ENCODE peak calls at places on chromosomes 16 and 17, in eight cellular contexts. One of them, this sample, is unnamed.
A peak's percentile ranks its signal among the peaks of the same experiment; 100 is the strongest.

GRCh38 chr17:1398900-1399299 is 1.1 kb downstream of the YWHAE start:
- DNase-seq in transverse colon: peak; percentile 16
- DNase-seq in prostate gland: peak; percentile 20
- DNase-seq in sigmoid colon: no peak
- DNase-seq in K562: peak; percentile 45
- DNase-seq in suprapubic skin: no peak
- DNase-seq in stomach: no peak
- DNase-seq in vagina: no peak
- DNase-seq in this sample: no peak

GRCh38 chr17:9290226-9290613 is 268.9 kb downstream of the NTN1 start:
- DNase-seq in transverse colon: no peak
- DNase-seq in prostate gland: no peak
- DNase-seq in sigmoid colon: no peak
- DNase-seq in K562: no peak
- DNase-seq in suprapubic skin: no peak
- DNase-seq in stomach: no peak
- DNase-seq in vagina: no peak
- DNase-seq in this sample: no peak

GRCh38 chr17:49995055-49995738 is at the start of gene DLX3:
- DNase-seq in transverse colon: peak; percentile 60
- DNase-seq in prostate gland: peak; percentile 88
- DNase-seq in sigmoid colon: peak; percentile 86
- DNase-seq in K562: no peak
- DNase-seq in suprapubic skin: no peak
- DNase-seq in stomach: peak; percentile 81
- DNase-seq in vagina: no peak
- DNase-seq in this sample: no peak

GRCh38 chr16:65178151-65178550 is 56.3 kb upstream of the CDH11 start:
- DNase-seq in transverse colon: no peak
- DNase-seq in prostate gland: no peak
- DNase-seq in sigmoid colon: no peak
- DNase-seq in K562: no peak
- DNase-seq in suprapubic skin: no peak
- DNase-seq in stomach: no peak
- DNase-seq in vagina: no peak
- DNase-seq in this sample: no peak

GRCh38 chr17:78879679-78880186 is 23.3 kb downstream of the CEP295NL start:
- DNase-seq in transverse colon: peak; percentile 46
- DNase-seq in prostate gland: no peak
- DNase-seq in sigmoid colon: peak; percentile 94
- DNase-seq in K562: peak; percentile 20
- DNase-seq in suprapubic skin: peak; percentile 90
- DNase-seq in stomach: no peak
- DNase-seq in vagina: no peak
- DNase-seq in this sample: peak; percentile 87

GRCh38 chr16:29806641-29807425 is 504 bp downstream of the MAZ start:
- DNase-seq in transverse colon: peak; percentile 64
- DNase-seq in prostate gland: peak; percentile 29
- DNase-seq in sigmoid colon: peak; percentile 84
- DNase-seq in K562: peak; percentile 90
- DNase-seq in suprapubic skin: peak; percentile 83
- DNase-seq in stomach: peak; percentile 44
- DNase-seq in vagina: no peak
- DNase-seq in this sample: peak; percentile 93

GRCh38 chr16:89005201-89006035 is 28.4 kb upstream of the CBFA2T3 start:
- DNase-seq in transverse colon: no peak
- DNase-seq in prostate gland: no peak
- DNase-seq in sigmoid colon: no peak
- DNase-seq in K562: no peak
- DNase-seq in suprapubic skin: no peak
- DNase-seq in stomach: no peak
- DNase-seq in vagina: no peak
- DNase-seq in this sample: peak; percentile 65

GRCh38 chr17:55845385-55845784 is 94.5 kb downstream of the PCTP start:
- DNase-seq in transverse colon: peak; percentile 33
- DNase-seq in prostate gland: peak; percentile 20
- DNase-seq in sigmoid colon: peak; percentile 82
- DNase-seq in K562: no peak
- DNase-seq in suprapubic skin: peak; percentile 70
- DNase-seq in stomach: peak; percentile 39
- DNase-seq in vagina: no peak
- DNase-seq in this sample: peak; percentile 74

GRCh38 chr17:4540224-4541040 is 14.8 kb downstream of the MYBBP1A start:
- DNase-seq in transverse colon: no peak
- DNase-seq in prostate gland: no peak
- DNase-seq in sigmoid colon: peak; percentile 66
- DNase-seq in K562: no peak
- DNase-seq in suprapubic skin: no peak
- DNase-seq in stomach: peak; percentile 56
- DNase-seq in vagina: no peak
- DNase-seq in this sample: peak; percentile 75

GRCh38 chr17:4465786-4466185 is 32.0 kb downstream of the SPNS3 start:
- DNase-seq in transverse colon: no peak
- DNase-seq in prostate gland: no peak
- DNase-seq in sigmoid colon: no peak
- DNase-seq in K562: no peak
- DNase-seq in suprapubic skin: no peak
- DNase-seq in stomach: no peak
- DNase-seq in vagina: no peak
- DNase-seq in this sample: no peak

GRCh38 chr16:57966133-57966805 is 4.7 kb downstream of the CNGB1 start:
- DNase-seq in transverse colon: no peak
- DNase-seq in prostate gland: no peak
- DNase-seq in sigmoid colon: no peak
- DNase-seq in K562: no peak
- DNase-seq in suprapubic skin: no peak
- DNase-seq in stomach: no peak
- DNase-seq in vagina: no peak
- DNase-seq in this sample: no peak

GRCh38 chr16:75251280-75252048 is at the start of gene BCAR1:
- DNase-seq in transverse colon: peak; percentile 88
- DNase-seq in prostate gland: peak; percentile 88
- DNase-seq in sigmoid colon: peak; percentile 94
- DNase-seq in K562: peak; percentile 92
- DNase-seq in suprapubic skin: no peak
- DNase-seq in stomach: peak; percentile 93
- DNase-seq in vagina: no peak
- DNase-seq in this sample: peak; percentile 85

GRCh38 chr17:45382226-45382625 is 50.4 kb downstream of the ARHGAP27 start:
- DNase-seq in transverse colon: no peak
- DNase-seq in prostate gland: no peak
- DNase-seq in sigmoid colon: no peak
- DNase-seq in K562: no peak
- DNase-seq in suprapubic skin: no peak
- DNase-seq in stomach: no peak
- DNase-seq in vagina: no peak
- DNase-seq in this sample: no peak

GRCh38 chr17:63511331-63511730 is 11.8 kb upstream of the KCNH6 start:
- DNase-seq in transverse colon: no peak
- DNase-seq in prostate gland: no peak
- DNase-seq in sigmoid colon: no peak
- DNase-seq in K562: no peak
- DNase-seq in suprapubic skin: no peak
- DNase-seq in stomach: no peak
- DNase-seq in vagina: no peak
- DNase-seq in this sample: no peak

DNA sequence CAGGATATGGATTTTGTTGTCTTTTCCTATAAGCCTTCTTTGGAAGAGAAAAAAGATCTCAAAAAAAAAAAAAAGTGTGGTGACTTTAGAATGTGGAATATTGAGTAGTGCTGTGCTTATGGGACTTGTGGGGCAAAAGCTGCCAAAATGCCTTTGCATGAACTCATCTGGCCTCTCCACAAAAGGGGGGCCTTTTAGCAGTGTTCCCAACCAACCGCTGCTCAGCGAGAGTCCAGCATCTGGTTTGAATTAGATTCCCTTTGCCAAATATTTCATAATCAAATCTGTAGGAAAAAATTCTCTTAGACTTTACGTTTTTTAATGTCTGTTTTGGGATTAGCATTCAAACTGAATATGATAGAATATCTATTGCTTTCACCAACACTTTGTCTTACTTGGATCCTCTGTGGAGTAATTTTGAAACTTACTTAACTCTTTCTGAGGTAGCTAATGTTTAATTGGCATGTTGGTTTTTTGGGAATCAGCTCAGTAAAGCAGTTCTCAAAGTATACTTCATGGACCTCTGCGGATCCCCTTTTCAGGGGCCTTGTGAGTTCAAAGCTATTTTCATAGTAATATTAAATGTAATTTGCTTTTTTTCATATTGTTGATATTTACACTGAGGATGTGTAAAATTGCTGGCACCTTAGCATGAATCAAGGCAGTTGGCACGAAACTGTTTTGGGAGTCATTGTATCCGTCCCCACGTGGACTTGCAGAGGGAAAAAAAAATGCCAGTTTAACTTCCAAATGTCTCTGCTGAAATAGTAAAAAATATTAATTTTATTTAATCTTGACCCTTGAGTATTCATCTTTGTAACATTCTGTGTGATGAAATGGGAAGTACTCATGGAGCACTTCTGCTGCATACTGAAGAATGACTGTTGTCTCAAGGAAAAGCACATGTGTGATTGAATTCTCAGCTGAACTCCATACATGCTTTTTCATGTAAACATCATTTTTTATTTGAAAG is 34.7 kb upstream of the VPS4A start:
- DNase-seq in transverse colon: peak; percentile 31
- DNase-seq in prostate gland: no peak
- DNase-seq in sigmoid colon: peak; percentile 90
- DNase-seq in K562: no peak
- DNase-seq in suprapubic skin: peak; percentile 78
- DNase-seq in stomach: no peak
- DNase-seq in vagina: no peak
- DNase-seq in this sample: no peak
- TF ChIP-seq POLR2AphosphoS5 in transverse colon: peak; percentile 39
- TF ChIP-seq POLR2AphosphoS5 in prostate gland: peak; percentile 17
- TF ChIP-seq POLR2AphosphoS5 in sigmoid colon: peak; percentile 39
- TF ChIP-seq POLR2AphosphoS5 in K562: no peak
- TF ChIP-seq POLR2AphosphoS5 in suprapubic skin: peak; percentile 64
- TF ChIP-seq POLR2AphosphoS5 in stomach: peak; percentile 55
- TF ChIP-seq POLR2AphosphoS5 in vagina: peak; percentile 84
- TF ChIP-seq POLR2AphosphoS5 in this sample: peak; percentile 7

DNA sequence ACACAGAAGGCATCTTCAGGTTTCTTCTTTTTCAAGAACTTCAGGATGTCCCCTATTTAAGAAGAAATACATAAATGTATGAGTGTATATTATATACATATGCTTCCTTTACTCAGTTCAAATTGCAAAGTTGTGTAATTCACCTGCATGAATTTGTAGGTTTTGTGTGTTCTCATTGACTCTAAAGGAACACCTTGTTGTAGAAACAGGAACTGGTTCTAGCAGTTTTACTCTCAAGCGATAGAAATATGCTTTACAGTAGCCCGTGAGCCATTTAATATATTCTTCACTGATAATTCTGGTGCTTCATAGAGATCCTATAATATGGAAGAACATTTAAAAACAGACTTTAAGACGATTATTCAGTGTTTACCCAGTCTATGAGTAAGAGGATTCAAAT is 53.3 kb upstream of the LRRC37A3 start:
- DNase-seq in transverse colon: no peak
- DNase-seq in prostate gland: no peak
- DNase-seq in sigmoid colon: no peak
- DNase-seq in K562: no peak
- DNase-seq in suprapubic skin: no peak
- DNase-seq in stomach: no peak
- DNase-seq in vagina: no peak
- DNase-seq in this sample: no peak
- H3K4me1 ChIP-seq in transverse colon: peaks cover 29% of the 10 kb centered on the region
- H3K4me1 ChIP-seq in prostate gland: no peaks in the 10 kb centered on the region
- H3K4me1 ChIP-seq in sigmoid colon: peaks cover 7% of the 10 kb centered on the region
- H3K4me1 ChIP-seq in K562: peaks cover 14% of the 10 kb centered on the region
- H3K4me1 ChIP-seq in suprapubic skin: peaks cover 23% of the 10 kb centered on the region
- H3K4me1 ChIP-seq in stomach: peaks cover 24% of the 10 kb centered on the region
- H3K4me1 ChIP-seq in vagina: peaks cover 23% of the 10 kb centered on the region
- H3K4me1 ChIP-seq in this sample: peaks cover 29% of the 10 kb centered on the region

GRCh38 chr16:48681520-48681919 is 71.5 kb upstream of the N4BP1 start:
- DNase-seq in transverse colon: no peak
- DNase-seq in prostate gland: no peak
- DNase-seq in sigmoid colon: no peak
- DNase-seq in K562: peak; percentile 1
- DNase-seq in suprapubic skin: no peak
- DNase-seq in stomach: no peak
- DNase-seq in vagina: no peak
- DNase-seq in this sample: no peak
- TF ChIP-seq POLR2A in transverse colon: no peak
- TF ChIP-seq POLR2A in prostate gland: no peak
- TF ChIP-seq POLR2A in sigmoid colon: no peak
- TF ChIP-seq POLR2A in K562: no peak
- TF ChIP-seq POLR2A in suprapubic skin: no peak
- TF ChIP-seq POLR2A in stomach: no peak
- TF ChIP-seq POLR2A in vagina: no peak
- TF ChIP-seq POLR2A in this sample: no peak

DNA sequence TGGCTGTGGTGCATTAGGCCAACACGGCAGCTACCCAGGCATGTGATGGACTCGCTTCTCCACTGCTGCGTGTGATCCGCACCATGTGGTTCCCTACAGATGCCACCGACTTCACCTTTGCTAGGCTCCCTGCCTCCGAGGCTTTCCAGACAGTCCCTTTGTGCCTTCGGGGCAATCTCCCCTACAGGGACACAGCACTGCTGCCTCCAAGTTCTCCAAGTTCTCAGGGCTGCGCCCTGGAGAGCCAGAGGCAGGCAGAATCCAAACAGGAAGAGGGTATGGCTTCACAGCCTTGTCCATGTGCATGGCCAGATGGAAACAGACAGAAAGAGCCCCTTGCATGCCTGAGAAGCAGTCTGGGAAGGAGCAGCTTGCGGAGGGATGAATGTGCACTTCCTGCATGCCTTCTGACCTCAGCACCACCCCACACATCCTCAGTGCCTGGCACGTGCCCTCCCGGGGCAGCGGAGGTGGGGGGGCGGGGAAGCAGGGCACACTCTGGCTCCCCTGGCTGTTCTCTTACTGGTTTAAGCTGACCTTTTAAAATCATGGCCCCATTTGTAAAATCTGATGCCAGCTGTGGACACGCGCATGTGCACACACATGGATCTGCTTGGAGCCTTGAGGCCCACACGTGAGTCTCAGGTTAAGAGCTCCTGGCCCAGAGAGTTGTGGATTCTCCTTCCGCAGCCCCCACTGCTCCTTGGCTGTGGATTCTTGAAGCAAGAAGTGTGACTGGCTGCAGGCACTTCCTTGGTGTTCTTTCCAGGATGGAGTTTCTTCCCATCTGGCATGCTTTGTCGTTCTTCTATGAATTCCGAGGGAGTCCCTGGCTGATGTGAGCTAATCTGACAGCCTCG is 55.3 kb upstream of the MTSS2 start:
- DNase-seq in transverse colon: no peak
- DNase-seq in prostate gland: no peak
- DNase-seq in sigmoid colon: no peak
- DNase-seq in K562: no peak
- DNase-seq in suprapubic skin: no peak
- DNase-seq in stomach: no peak
- DNase-seq in vagina: no peak
- DNase-seq in this sample: no peak
- TF ChIP-seq POLR2AphosphoS5 in transverse colon: no peak
- TF ChIP-seq POLR2AphosphoS5 in prostate gland: no peak
- TF ChIP-seq POLR2AphosphoS5 in sigmoid colon: no peak
- TF ChIP-seq POLR2AphosphoS5 in K562: no peak
- TF ChIP-seq POLR2AphosphoS5 in suprapubic skin: no peak
- TF ChIP-seq POLR2AphosphoS5 in stomach: no peak
- TF ChIP-seq POLR2AphosphoS5 in vagina: no peak
- TF ChIP-seq POLR2AphosphoS5 in this sample: peak; percentile 46